ENCODE peak calls at places on chromosomes 4 and X, in four cellular contexts. One of them, this sample, is unnamed.
A peak's percentile ranks its signal among the peaks of the same experiment; 100 is the strongest.

GRCh38 chr4:107853444-107854325 is 29.0 kb downstream of the SGMS2 start:
- DNase-seq in GM12878: no peak
- DNase-seq in HepG2: no peak
- DNase-seq in K562: no peak
- DNase-seq in this sample: peak; percentile 61

GRCh38 chr4:177194906-177195305 is 114.8 kb upstream of the NEIL3 start:
- DNase-seq in HepG2: no peak
- DNase-seq in GM12878: no peak
- DNase-seq in K562: no peak
- DNase-seq in this sample: no peak

GRCh38 chr4:147789596-147789995 is 57.7 kb downstream of the ARHGAP10 start:
- DNase-seq in K562: no peak
- DNase-seq in HepG2: no peak
- DNase-seq in GM12878: no peak
- DNase-seq in this sample: no peak

GRCh38 chr4:84379881-84380618 is 119.0 kb downstream of the NKX6-1 start:
- DNase-seq in GM12878: no peak
- DNase-seq in K562: no peak
- DNase-seq in HepG2: no peak
- DNase-seq in this sample: peak; percentile 4

GRCh38 chr4:184383497-184384055 is 90.8 kb downstream of the IRF2 start:
- DNase-seq in K562: no peak
- DNase-seq in HepG2: peak; percentile 27
- DNase-seq in GM12878: no peak
- DNase-seq in this sample: peak; percentile 64

GRCh38 chrX:137031039-137031438 is 2.8 kb downstream of the GPR101 start:
- DNase-seq in HepG2: no peak
- DNase-seq in GM12878: no peak
- DNase-seq in K562: no peak
- DNase-seq in this sample: no peak

GRCh38 chrX:1378306-1378758 is 13.6 kb downstream of the SLC25A6 start:
- DNase-seq in GM12878: no peak
- DNase-seq in K562: no peak
- DNase-seq in HepG2: no peak
- DNase-seq in this sample: no peak

GRCh38 chr4:139735381-139736256 is 70.0 kb downstream of the MGST2 start:
- DNase-seq in K562: no peak
- DNase-seq in HepG2: no peak
- DNase-seq in GM12878: no peak
- DNase-seq in this sample: no peak

GRCh38 chrX:130502023-130502570 is 100.3 kb downstream of the RBMX2 start:
- DNase-seq in GM12878: no peak
- DNase-seq in K562: no peak
- DNase-seq in HepG2: no peak
- DNase-seq in this sample: no peak
- TF ChIP-seq POLR2AphosphoS2 in GM12878: no peak
- TF ChIP-seq POLR2AphosphoS2 in K562: no peak
- TF ChIP-seq POLR2AphosphoS2 in HepG2: no peak
- TF ChIP-seq POLR2AphosphoS2 in this sample: no peak

DNA sequence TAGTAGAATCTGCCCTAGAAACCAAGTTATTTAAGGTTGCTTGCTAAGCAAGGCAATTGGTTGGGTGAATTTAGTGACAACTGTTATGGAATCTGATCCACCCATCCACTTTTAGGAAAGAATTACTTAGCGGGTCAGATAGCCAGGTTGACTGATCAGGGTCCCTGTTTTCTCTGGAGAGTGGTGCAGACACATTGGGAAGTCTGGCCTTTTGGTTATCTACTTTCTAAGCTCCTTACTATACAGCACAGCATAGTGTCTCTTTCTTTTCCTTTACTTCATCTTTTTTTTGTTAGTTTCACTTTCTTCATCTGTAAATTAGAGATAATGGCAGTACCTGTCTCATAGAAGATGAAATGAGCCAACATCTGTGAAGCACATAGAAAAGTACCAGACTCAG is 7.4 kb downstream of the HERC3 start:
- DNase-seq in HepG2: no peak
- DNase-seq in GM12878: no peak
- DNase-seq in K562: no peak
- DNase-seq in this sample: no peak
- TF ChIP-seq HDAC2 in HepG2: no peak
- TF ChIP-seq HDAC2 in GM12878: no peak
- TF ChIP-seq HDAC2 in K562: no peak
- TF ChIP-seq HDAC2 in this sample: no peak

DNA sequence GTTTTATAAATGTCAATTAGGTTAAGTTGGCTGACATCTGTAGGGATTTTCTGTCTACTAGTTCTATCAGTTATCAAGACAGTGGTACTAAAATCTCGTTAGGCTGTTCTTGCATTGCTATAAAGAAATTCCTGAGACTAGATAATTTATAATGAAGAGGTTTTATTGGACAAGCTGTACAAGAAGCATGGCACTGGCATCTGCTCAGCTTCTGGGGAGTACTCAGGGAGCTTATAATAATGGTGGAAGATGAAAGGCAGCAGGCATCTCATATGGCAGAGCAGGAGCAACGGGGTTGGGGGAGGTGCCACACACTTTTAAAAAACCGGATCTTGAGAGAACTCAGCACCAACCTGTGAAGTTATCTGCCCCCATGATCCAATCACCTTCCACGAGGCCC is 28.2 kb downstream of the CHIC2 start:
- DNase-seq in K562: no peak
- DNase-seq in GM12878: no peak
- DNase-seq in HepG2: no peak
- DNase-seq in this sample: no peak
- TF ChIP-seq POLR2AphosphoS2 in K562: no peak
- TF ChIP-seq POLR2AphosphoS2 in GM12878: no peak
- TF ChIP-seq POLR2AphosphoS2 in HepG2: no peak
- TF ChIP-seq POLR2AphosphoS2 in this sample: no peak

DNA sequence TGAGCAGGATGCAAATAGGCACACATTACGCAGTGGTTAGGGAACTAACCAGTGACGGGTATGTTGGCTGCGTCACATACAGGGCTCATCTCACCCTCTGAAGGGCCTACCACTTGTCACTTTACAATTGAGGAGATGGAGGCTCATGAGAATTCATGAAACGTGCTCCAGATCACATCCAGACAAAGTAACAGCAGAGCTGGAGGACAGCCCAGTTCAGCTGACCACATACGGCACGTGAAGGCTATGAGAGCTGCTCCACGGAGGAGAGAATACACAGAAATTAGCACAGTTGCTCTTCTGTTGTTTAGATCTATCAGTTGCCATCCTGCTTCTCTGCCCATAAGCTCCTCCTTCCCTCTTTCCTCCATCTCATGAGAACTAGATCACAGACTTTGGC is 78.4 kb downstream of the FAM9B start:
- DNase-seq in HepG2: no peak
- DNase-seq in K562: no peak
- DNase-seq in GM12878: no peak
- DNase-seq in this sample: no peak
- TF ChIP-seq HDAC2 in HepG2: no peak
- TF ChIP-seq HDAC2 in K562: no peak
- TF ChIP-seq HDAC2 in GM12878: no peak
- TF ChIP-seq HDAC2 in this sample: no peak